ENCODE peak calls at places on chromosomes 1 and 21, in nine cellular contexts. T, H, D, F, Q, R, A, J and Z are unnamed samples. For H3K9me3, the result is how much of the 10 kb centered on the place peaks cover.

GRCh38 chr1:906532-907420 is 16.9 kb upstream of the SAMD11 start:
- DNase-seq in D (peak), H (peak), A (peak), J (peak), T (peak), R (peak), Q (peak), F (no peak), Z (peak)

GRCh38 chr21:41769521-41769920 is 2.7 kb upstream of the RIPK4 start:
- DNase-seq in T (no peak), H (no peak), J (no peak), D (no peak), R (no peak), Q (no peak), F (no peak), A (no peak), Z (no peak)

GRCh38 chr1:221397141-221397540 is 344.7 kb downstream of the DUSP10 start:
- DNase-seq in A (no peak), T (no peak), J (no peak), R (no peak), Q (no peak), F (no peak), D (no peak), H (no peak), Z (no peak)

GRCh38 chr1:106536741-106537140 is 519.7 kb upstream of the PRMT6 start:
- DNase-seq in A (no peak), T (no peak), D (peak), H (no peak), R (no peak), J (peak), F (no peak), Q (no peak), Z (no peak)

GRCh38 chr1:234933031-234933430 is 195.6 kb downstream of the TOMM20 start:
- DNase-seq in F (no peak), A (no peak), R (no peak), Q (no peak), J (no peak), D (no peak), H (peak), T (no peak), Z (no peak)

GRCh38 chr1:44677201-44677520 is 2.6 kb downstream of the ARMH1 start:
- DNase-seq in R (peak), D (peak), T (no peak), H (no peak), F (no peak), A (no peak), Q (no peak), J (peak), Z (no peak)

GRCh38 chr1:30974536-30974935 is 66.0 kb upstream of the SDC3 start:
- DNase-seq in R (no peak), H (no peak), J (no peak), D (no peak), Q (no peak), A (no peak), T (no peak), F (no peak), Z (no peak)

GRCh38 chr1:981955-982558 is at the start of gene PERM1:
- DNase-seq in R (no peak), A (no peak), H (no peak), D (no peak), J (no peak), Q (no peak), T (peak), F (no peak), Z (no peak)

GRCh38 chr1:150152772-150153461 is 3.2 kb downstream of the PLEKHO1 start:
- DNase-seq in D (no peak), Q (no peak), F (no peak), H (no peak), T (no peak), J (peak), A (peak), R (peak), Z (no peak)

GRCh38 chr1:236051107-236051885 is 13.6 kb downstream of the NID1 start:
- DNase-seq in D (no peak), R (peak), Q (no peak), A (no peak), T (no peak), F (no peak), J (peak), H (no peak), Z (no peak)

GRCh38 chr1:232538224-232538942 is 91.5 kb downstream of the SIPA1L2 start:
- DNase-seq in F (peak), A (no peak), J (peak), T (no peak), R (peak), H (peak), Q (no peak), D (peak), Z (no peak)

GRCh38 chr1:35268282-35269189 is at the start of gene ZMYM4:
- DNase-seq in Q (peak), D (peak), R (peak), A (peak), T (peak), H (peak), F (peak), J (peak), Z (peak)

GRCh38 chr1:41919764-41920397 is 1.2 kb upstream of the HIVEP3 start:
- DNase-seq in T (peak), H (peak), A (peak), R (peak), D (no peak), J (peak), Q (no peak), F (no peak), Z (no peak)

GRCh38 chr1:1357871-1358432 is 403 bp downstream of the MXRA8 start:
- DNase-seq in F (no peak), T (no peak), H (no peak), D (no peak), A (no peak), Q (no peak), R (peak), J (no peak), Z (no peak)

GRCh38 chr1:110084226-110085078 is 14.0 kb upstream of the ALX3 start:
- DNase-seq in T (peak), A (peak), D (no peak), Q (peak), H (no peak), R (peak), F (no peak), J (peak), Z (no peak)

GRCh38 chr1:2820731-2821372 is 19.4 kb upstream of the TTC34 start:
- DNase-seq in R (no peak), D (no peak), H (no peak), F (no peak), T (peak), Q (no peak), A (no peak), J (no peak), Z (no peak)

GRCh38 chr1:2817784-2818564 is 16.5 kb upstream of the TTC34 start:
- DNase-seq in H (no peak), F (no peak), J (no peak), D (no peak), A (no peak), R (no peak), Q (no peak), T (peak), Z (peak)

GRCh38 chr1:2821373-2821955 is 20.0 kb upstream of the TTC34 start:
- DNase-seq in F (no peak), H (no peak), Q (no peak), A (no peak), D (no peak), T (peak), J (no peak), R (no peak), Z (no peak)

GRCh38 chr1:2819831-2820730 is 18.6 kb upstream of the TTC34 start:
- DNase-seq in H (no peak), F (no peak), R (no peak), D (no peak), A (no peak), T (peak), J (no peak), Q (no peak), Z (no peak)

DNA sequence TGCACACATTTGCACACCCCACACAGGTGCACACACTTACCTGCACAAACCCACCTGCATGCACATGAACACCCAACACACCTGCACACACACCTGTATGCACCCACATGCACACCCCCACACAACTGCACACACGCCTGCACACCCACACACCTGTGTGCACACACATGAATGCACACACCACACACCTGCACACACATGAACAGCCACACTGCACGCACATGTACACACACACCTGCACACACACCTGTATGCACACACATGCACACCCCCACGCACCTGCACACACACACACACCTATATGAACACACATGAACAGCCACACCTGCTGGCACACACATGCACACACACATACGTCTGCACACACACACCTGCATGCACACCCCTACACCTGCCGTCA is 17.9 kb upstream of the TTC34 start:
- DNase-seq in T (peak), J (no peak), F (no peak), R (no peak), D (no peak), Q (no peak), H (no peak), A (no peak), Z (peak)
- H3K9me3 ChIP-seq in T (under half), J (under half), F (under half), R (half or more), D (under half), Q (under half), H (half or more), A (under half), Z (under half)

DNA sequence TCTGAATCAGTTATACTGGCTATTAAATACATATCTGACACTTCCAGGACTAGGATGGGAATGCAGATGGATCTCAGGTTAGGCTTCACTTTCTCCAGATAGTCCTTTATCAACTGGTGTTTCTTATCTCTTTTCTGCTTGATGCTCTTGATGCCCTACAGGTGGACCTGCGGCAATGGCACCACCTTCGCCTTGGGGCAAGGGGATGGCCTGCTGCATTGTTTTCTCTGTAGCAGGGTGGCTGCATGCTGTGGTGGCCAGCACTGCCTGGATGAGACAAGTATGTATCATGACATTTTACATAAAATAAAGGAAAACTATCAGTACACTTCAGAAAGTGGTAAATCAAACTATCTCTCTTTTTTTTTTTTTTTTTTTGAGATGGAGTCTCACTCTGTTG is 217.7 kb upstream of the ZP4 start:
- DNase-seq in R (no peak), H (no peak), Q (no peak), F (no peak), J (no peak), A (no peak), D (no peak), T (no peak), Z (no peak)
- H3K9me3 ChIP-seq in R (under half), H (under half), Q (under half), F (under half), J (under half), A (under half), D (under half), T (under half), Z (under half)

GRCh38 chr1:45894331-45894730 is 90.9 kb downstream of the MAST2 start:
- DNase-seq in T (no peak), Q (no peak), J (no peak), A (no peak), H (no peak), F (no peak), R (no peak), D (no peak), Z (no peak)
- H3K9me3 ChIP-seq in T (under half), Q (under half), J (under half), A (under half), H (under half), F (under half), R (under half), D (under half), Z (under half)

GRCh38 chr1:19044471-19044870 is 88.0 kb upstream of the IFFO2 start:
- DNase-seq in D (no peak), J (no peak), A (peak), Q (no peak), R (no peak), H (peak), F (no peak), T (no peak), Z (no peak)

GRCh38 chr1:19043579-19044443 is 87.3 kb upstream of the IFFO2 start:
- DNase-seq in D (no peak), F (no peak), R (no peak), T (no peak), J (no peak), Q (no peak), A (peak), H (no peak), Z (no peak)

GRCh38 chr1:19046972-19047371 is 90.5 kb upstream of the IFFO2 start:
- DNase-seq in J (no peak), Q (no peak), T (no peak), R (no peak), F (no peak), A (no peak), D (no peak), H (no peak), Z (no peak)

GRCh38 chr1:19045898-19046889 is 89.7 kb upstream of the IFFO2 start:
- DNase-seq in T (no peak), R (no peak), D (no peak), Q (no peak), A (no peak), J (no peak), F (no peak), H (peak), Z (no peak)

DNA sequence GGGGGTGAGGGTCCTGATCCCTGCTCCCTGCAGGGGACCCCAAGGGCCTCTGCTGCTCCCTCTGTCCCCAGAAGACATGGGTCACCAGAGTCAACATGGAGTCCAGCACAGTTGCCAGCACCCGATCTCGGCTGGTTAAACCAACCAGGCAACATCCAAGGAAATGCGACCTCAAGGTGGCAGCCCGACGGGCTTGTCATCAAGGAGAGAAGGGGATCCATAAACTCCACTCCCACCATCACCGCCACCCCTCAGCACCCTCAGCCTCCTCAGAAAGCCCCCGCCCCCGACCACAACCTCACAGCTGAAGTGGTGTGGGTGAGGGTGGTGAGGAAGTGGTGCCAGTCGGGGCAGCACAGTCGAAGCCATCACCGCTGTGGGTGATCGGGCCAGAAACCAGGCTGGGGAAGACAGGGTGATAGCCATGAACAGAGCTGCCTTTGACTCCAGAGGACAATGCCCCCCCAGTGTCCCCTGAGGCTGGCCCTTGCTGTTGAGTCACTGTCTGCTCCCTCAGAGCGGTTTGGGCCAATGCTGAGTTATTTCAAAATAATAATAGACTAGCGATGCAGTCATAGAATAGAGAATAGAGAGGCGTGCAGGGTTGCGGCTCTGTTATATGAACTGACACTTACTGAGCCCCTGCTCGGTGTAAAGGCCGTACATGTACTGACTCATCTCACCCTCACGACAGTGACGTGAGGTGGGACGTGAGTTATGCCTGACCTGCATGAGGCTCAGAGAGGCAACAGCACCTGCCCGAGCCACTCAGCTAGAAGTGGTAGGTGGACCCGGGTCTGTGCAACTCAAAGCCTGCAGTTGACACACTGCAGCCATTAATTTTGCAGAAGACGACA is 88.7 kb upstream of the IFFO2 start:
- DNase-seq in Q (no peak), J (no peak), H (peak), A (no peak), T (peak), F (no peak), D (no peak), R (peak), Z (no peak)
- H3K9me3 ChIP-seq in Q (under half), J (under half), H (under half), A (under half), T (under half), F (under half), D (under half), R (under half), Z (under half)

GRCh38 chr1:11998636-11999035 is 18.4 kb downstream of the MFN2 start:
- DNase-seq in A (no peak), H (no peak), J (no peak), F (no peak), R (no peak), Q (no peak), D (no peak), T (no peak), Z (no peak)
- H3K9me3 ChIP-seq in A (under half), H (under half), J (under half), F (under half), R (under half), Q (under half), D (under half), T (under half), Z (under half)

DNA sequence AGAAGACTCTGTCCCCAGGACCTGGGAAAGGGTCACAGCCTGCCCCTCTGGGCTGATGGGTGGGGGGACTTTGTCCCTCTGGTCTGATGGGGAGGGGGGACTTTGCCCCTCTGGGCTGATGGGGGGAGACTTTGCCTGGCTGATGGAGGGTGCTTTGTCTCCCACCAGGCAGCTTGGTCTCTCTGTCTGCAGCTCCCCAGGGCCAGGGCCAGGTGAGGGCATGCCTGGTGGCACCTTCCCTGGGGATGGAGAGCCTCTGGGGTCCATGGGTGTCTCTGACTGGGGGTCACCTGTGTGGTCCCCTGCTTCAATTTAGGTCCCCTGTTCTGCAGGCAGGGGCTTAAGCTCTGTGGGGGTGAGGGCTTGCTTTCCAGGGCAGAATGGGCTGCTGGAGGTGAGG is 23.5 kb upstream of the TTC34 start:
- DNase-seq in T (peak), D (no peak), H (no peak), A (no peak), Q (no peak), J (no peak), F (no peak), R (no peak), Z (peak)
- H3K9me3 ChIP-seq in T (under half), D (under half), H (half or more), A (under half), Q (under half), J (under half), F (under half), R (half or more), Z (under half)

GRCh38 chr1:227603327-227603726 is 40.0 kb downstream of the ZNF678 start:
- DNase-seq in T (no peak), D (no peak), H (no peak), J (no peak), F (no peak), Q (no peak), R (no peak), A (no peak), Z (no peak)

GRCh38 chr1:227607336-227607898 is 44.1 kb downstream of the ZNF678 start:
- DNase-seq in H (no peak), J (no peak), F (no peak), Q (no peak), T (no peak), R (no peak), A (no peak), D (no peak), Z (no peak)

GRCh38 chr1:227604446-227604845 is 41.1 kb downstream of the ZNF678 start:
- DNase-seq in R (no peak), F (no peak), J (no peak), A (no peak), Q (no peak), T (no peak), H (no peak), D (no peak), Z (no peak)
- H3K9me3 ChIP-seq in R (under half), F (half or more), J (under half), A (under half), Q (under half), T (under half), H (under half), D (under half), Z (under half)

DNA sequence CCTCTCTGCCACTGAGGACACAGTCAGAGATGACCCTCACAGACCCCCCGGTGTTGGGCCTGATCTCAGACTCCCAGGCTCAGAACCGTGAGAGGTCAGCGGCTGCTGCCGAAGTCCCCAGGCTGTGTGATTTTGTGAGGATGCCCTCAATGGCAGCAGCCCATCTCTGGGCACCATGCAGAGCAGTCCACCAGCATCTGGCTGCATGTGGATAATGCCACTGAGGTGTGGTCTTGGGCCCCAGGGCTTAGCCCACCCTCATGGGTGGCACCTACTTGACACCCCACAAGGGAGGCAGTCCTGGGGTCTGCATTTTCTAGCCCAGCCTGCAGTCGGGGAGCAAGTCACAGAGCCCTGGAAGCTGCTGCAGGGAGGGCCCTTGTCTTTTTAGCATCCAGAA is 5.5 kb upstream of the ACTRT2 start:
- DNase-seq in A (no peak), R (no peak), H (no peak), T (no peak), J (no peak), D (no peak), F (no peak), Q (no peak), Z (peak)
- H3K9me3 ChIP-seq in A (under half), R (half or more), H (under half), T (under half), J (under half), D (under half), F (under half), Q (under half), Z (under half)

GRCh38 chr1:16198444-16199156 is 13.9 kb downstream of the ARHGEF19 start:
- DNase-seq in Q (no peak), J (no peak), R (no peak), F (no peak), H (no peak), T (peak), A (no peak), D (no peak), Z (no peak)

GRCh38 chr1:16199157-16199501 is 13.3 kb downstream of the ARHGEF19 start:
- DNase-seq in J (no peak), D (no peak), Q (no peak), A (no peak), H (no peak), F (no peak), R (no peak), T (peak), Z (no peak)

GRCh38 chr1:16191916-16192545 is 20.4 kb downstream of the ARHGEF19 start:
- DNase-seq in A (no peak), J (no peak), D (no peak), R (no peak), T (peak), Q (no peak), F (no peak), H (no peak), Z (no peak)

GRCh38 chr1:16196874-16197273 is 15.6 kb downstream of the ARHGEF19 start:
- DNase-seq in T (peak), A (no peak), Q (no peak), D (no peak), R (no peak), J (no peak), H (no peak), F (no peak), Z (no peak)

GRCh38 chr1:16195518-16195905 is 16.9 kb downstream of the ARHGEF19 start:
- DNase-seq in A (no peak), T (peak), J (no peak), H (no peak), F (no peak), Q (no peak), R (no peak), D (no peak), Z (no peak)
- H3K9me3 ChIP-seq in A (under half), T (under half), J (under half), H (under half), F (under half), Q (under half), R (under half), D (under half), Z (under half)

GRCh38 chr21:40158356-40158755 is 291.1 kb downstream of the PCP4 start:
- DNase-seq in F (no peak), T (no peak), R (no peak), A (no peak), J (no peak), Q (no peak), H (no peak), D (no peak), Z (no peak)

GRCh38 chr21:40153351-40153750 is 286.1 kb downstream of the PCP4 start:
- DNase-seq in Q (no peak), H (no peak), A (no peak), D (no peak), J (no peak), R (no peak), F (no peak), T (no peak), Z (no peak)

GRCh38 chr21:40160911-40161310 is 293.7 kb downstream of the PCP4 start:
- DNase-seq in Q (no peak), F (no peak), A (no peak), R (no peak), D (no peak), H (no peak), T (no peak), J (no peak), Z (no peak)

GRCh38 chr21:40151611-40152010 is 284.4 kb downstream of the PCP4 start:
- DNase-seq in H (no peak), F (no peak), J (no peak), R (no peak), A (no peak), T (no peak), D (no peak), Q (no peak), Z (no peak)

GRCh38 chr21:40155563-40155962 is 288.3 kb downstream of the PCP4 start:
- DNase-seq in D (no peak), F (no peak), Q (no peak), J (no peak), T (no peak), A (no peak), R (no peak), H (no peak), Z (no peak)
- H3K9me3 ChIP-seq in D (under half), F (under half), Q (under half), J (under half), T (under half), A (under half), R (under half), H (under half), Z (under half)